ENCODE peak calls at places on chromosomes 5 and 9, in nine cellular contexts. One of them, this sample, is unnamed.

GRCh38 chr5:173733065-173733824 is 116.8 kb upstream of the BOD1 start:
- DNase-seq in ovary: no peak
- DNase-seq in lower leg skin: no peak
- DNase-seq in prostate gland: no peak
- DNase-seq in A549: no peak
- DNase-seq in NB4: no peak
- DNase-seq in heart left ventricle: no peak
- DNase-seq in HepG2: no peak
- DNase-seq in HCT116: no peak
- DNase-seq in this sample: no peak

GRCh38 chr5:113256671-113257452 is 177.9 kb downstream of the TSSK1B start:
- DNase-seq in ovary: no peak
- DNase-seq in lower leg skin: no peak
- DNase-seq in prostate gland: no peak
- DNase-seq in A549: no peak
- DNase-seq in NB4: no peak
- DNase-seq in heart left ventricle: no peak
- DNase-seq in HepG2: no peak
- DNase-seq in HCT116: no peak
- DNase-seq in this sample: no peak

GRCh38 chr5:31598640-31599611 is 40.0 kb upstream of the PDZD2 start:
- DNase-seq in ovary: no peak
- DNase-seq in lower leg skin: no peak
- DNase-seq in prostate gland: no peak
- DNase-seq in A549: no peak
- DNase-seq in NB4: peak
- DNase-seq in heart left ventricle: no peak
- DNase-seq in HepG2: no peak
- DNase-seq in HCT116: no peak
- DNase-seq in this sample: no peak

GRCh38 chr9:83155733-83156132 is 92.8 kb upstream of the RASEF start:
- DNase-seq in ovary: no peak
- DNase-seq in lower leg skin: no peak
- DNase-seq in prostate gland: no peak
- DNase-seq in A549: no peak
- DNase-seq in NB4: no peak
- DNase-seq in heart left ventricle: no peak
- DNase-seq in HepG2: no peak
- DNase-seq in HCT116: no peak
- DNase-seq in this sample: no peak

GRCh38 chr5:55540024-55540423 is 5.3 kb upstream of the PLPP1 start:
- DNase-seq in ovary: no peak
- DNase-seq in lower leg skin: no peak
- DNase-seq in prostate gland: no peak
- DNase-seq in A549: no peak
- DNase-seq in NB4: no peak
- DNase-seq in heart left ventricle: no peak
- DNase-seq in HepG2: no peak
- DNase-seq in HCT116: no peak
- DNase-seq in this sample: no peak

GRCh38 chr9:95508242-95508967 is 8.4 kb downstream of the PTCH1 start:
- DNase-seq in ovary: peak
- DNase-seq in lower leg skin: no peak
- DNase-seq in prostate gland: no peak
- DNase-seq in A549: peak
- DNase-seq in NB4: peak
- DNase-seq in heart left ventricle: no peak
- DNase-seq in HepG2: no peak
- DNase-seq in HCT116: no peak
- DNase-seq in this sample: no peak

GRCh38 chr9:130770679-130771442 is 64.2 kb upstream of the ABL1 start:
- DNase-seq in ovary: no peak
- DNase-seq in lower leg skin: no peak
- DNase-seq in prostate gland: no peak
- DNase-seq in A549: peak
- DNase-seq in NB4: peak
- DNase-seq in heart left ventricle: no peak
- DNase-seq in HepG2: peak
- DNase-seq in HCT116: peak
- DNase-seq in this sample: no peak

GRCh38 chr9:132879443-132880310 is 979 bp downstream of the SPACA9 start:
- DNase-seq in ovary: no peak
- DNase-seq in lower leg skin: no peak
- DNase-seq in prostate gland: no peak
- DNase-seq in A549: no peak
- DNase-seq in NB4: peak
- DNase-seq in heart left ventricle: no peak
- DNase-seq in HepG2: no peak
- DNase-seq in HCT116: no peak
- DNase-seq in this sample: peak

GRCh38 chr9:101429736-101430135 is 5.8 kb downstream of the ALDOB start:
- DNase-seq in ovary: no peak
- DNase-seq in lower leg skin: no peak
- DNase-seq in prostate gland: no peak
- DNase-seq in A549: no peak
- DNase-seq in NB4: no peak
- DNase-seq in heart left ventricle: no peak
- DNase-seq in HepG2: no peak
- DNase-seq in HCT116: no peak
- DNase-seq in this sample: no peak

GRCh38 chr9:101434990-101435389 is 584 bp downstream of the ALDOB start:
- DNase-seq in ovary: no peak
- DNase-seq in lower leg skin: no peak
- DNase-seq in prostate gland: no peak
- DNase-seq in A549: no peak
- DNase-seq in NB4: no peak
- DNase-seq in heart left ventricle: no peak
- DNase-seq in HepG2: no peak
- DNase-seq in HCT116: no peak
- DNase-seq in this sample: no peak

GRCh38 chr9:101435601-101436079 is at the start of gene ALDOB:
- DNase-seq in ovary: no peak
- DNase-seq in lower leg skin: no peak
- DNase-seq in prostate gland: no peak
- DNase-seq in A549: no peak
- DNase-seq in NB4: no peak
- DNase-seq in heart left ventricle: no peak
- DNase-seq in HepG2: no peak
- DNase-seq in HCT116: no peak
- DNase-seq in this sample: no peak

GRCh38 chr9:101432171-101432570 is 3.4 kb downstream of the ALDOB start:
- DNase-seq in ovary: no peak
- DNase-seq in lower leg skin: no peak
- DNase-seq in prostate gland: no peak
- DNase-seq in A549: no peak
- DNase-seq in NB4: no peak
- DNase-seq in heart left ventricle: no peak
- DNase-seq in HepG2: no peak
- DNase-seq in HCT116: no peak
- DNase-seq in this sample: no peak

GRCh38 chr9:101433229-101433628 is 2.3 kb downstream of the ALDOB start:
- DNase-seq in ovary: no peak
- DNase-seq in lower leg skin: no peak
- DNase-seq in prostate gland: no peak
- DNase-seq in A549: no peak
- DNase-seq in NB4: no peak
- DNase-seq in heart left ventricle: no peak
- DNase-seq in HepG2: peak
- DNase-seq in HCT116: no peak
- DNase-seq in this sample: no peak
- TF ChIP-seq POLR2A in ovary: no peak
- TF ChIP-seq POLR2A in lower leg skin: no peak
- TF ChIP-seq POLR2A in prostate gland: no peak
- TF ChIP-seq POLR2A in A549: no peak
- TF ChIP-seq POLR2A in NB4: no peak
- TF ChIP-seq POLR2A in heart left ventricle: no peak
- TF ChIP-seq POLR2A in HepG2: no peak
- TF ChIP-seq POLR2A in HCT116: no peak
- TF ChIP-seq POLR2A in this sample: no peak

GRCh38 chr5:67996596-67996995 is 219.0 kb upstream of the PIK3R1 start:
- DNase-seq in ovary: no peak
- DNase-seq in lower leg skin: no peak
- DNase-seq in prostate gland: no peak
- DNase-seq in A549: no peak
- DNase-seq in NB4: no peak
- DNase-seq in heart left ventricle: no peak
- DNase-seq in HepG2: no peak
- DNase-seq in HCT116: no peak
- DNase-seq in this sample: no peak

GRCh38 chr5:68000805-68001204 is 214.8 kb upstream of the PIK3R1 start:
- DNase-seq in ovary: no peak
- DNase-seq in lower leg skin: no peak
- DNase-seq in prostate gland: no peak
- DNase-seq in A549: no peak
- DNase-seq in NB4: no peak
- DNase-seq in heart left ventricle: no peak
- DNase-seq in HepG2: no peak
- DNase-seq in HCT116: no peak
- DNase-seq in this sample: no peak

GRCh38 chr5:67997148-67997547 is 218.4 kb upstream of the PIK3R1 start:
- DNase-seq in ovary: no peak
- DNase-seq in lower leg skin: no peak
- DNase-seq in prostate gland: no peak
- DNase-seq in A549: no peak
- DNase-seq in NB4: no peak
- DNase-seq in heart left ventricle: no peak
- DNase-seq in HepG2: no peak
- DNase-seq in HCT116: no peak
- DNase-seq in this sample: no peak

GRCh38 chr5:67997892-67998457 is 217.6 kb upstream of the PIK3R1 start:
- DNase-seq in ovary: no peak
- DNase-seq in lower leg skin: no peak
- DNase-seq in prostate gland: no peak
- DNase-seq in A549: no peak
- DNase-seq in NB4: no peak
- DNase-seq in heart left ventricle: no peak
- DNase-seq in HepG2: no peak
- DNase-seq in HCT116: no peak
- DNase-seq in this sample: no peak

DNA sequence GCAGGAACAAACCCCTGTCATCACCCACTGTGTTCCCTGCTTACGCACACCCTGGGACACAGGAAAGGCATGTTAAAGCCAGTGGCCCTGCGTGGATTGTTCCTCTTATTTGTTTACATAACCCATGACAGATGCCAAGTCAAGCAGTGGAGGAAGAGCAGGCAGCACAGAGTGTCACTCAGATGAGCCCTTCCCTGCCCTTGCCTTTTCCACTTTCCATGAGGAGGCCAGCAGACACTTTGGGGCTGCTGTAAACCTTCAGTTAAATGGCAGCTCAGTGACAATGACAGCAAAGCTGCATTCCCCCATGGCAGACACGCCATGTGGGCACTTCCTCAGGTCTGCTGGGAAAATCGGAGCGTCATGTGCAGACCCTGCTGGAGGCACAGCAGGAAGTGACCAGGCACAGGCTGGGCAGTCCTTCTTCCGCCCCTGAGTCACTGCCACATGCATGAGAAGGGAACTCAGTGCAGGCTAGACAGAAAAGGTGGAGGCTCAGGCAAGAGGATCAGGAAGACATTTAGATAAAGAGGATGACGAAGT is 216.8 kb upstream of the PIK3R1 start:
- DNase-seq in ovary: no peak
- DNase-seq in lower leg skin: peak
- DNase-seq in prostate gland: peak
- DNase-seq in A549: peak
- DNase-seq in NB4: no peak
- DNase-seq in heart left ventricle: peak
- DNase-seq in HepG2: no peak
- DNase-seq in HCT116: peak
- DNase-seq in this sample: peak
- TF ChIP-seq POLR2A in ovary: no peak
- TF ChIP-seq POLR2A in lower leg skin: no peak
- TF ChIP-seq POLR2A in prostate gland: no peak
- TF ChIP-seq POLR2A in A549: no peak
- TF ChIP-seq POLR2A in NB4: no peak
- TF ChIP-seq POLR2A in heart left ventricle: no peak
- TF ChIP-seq POLR2A in HepG2: no peak
- TF ChIP-seq POLR2A in HCT116: no peak
- TF ChIP-seq POLR2A in this sample: peak

GRCh38 chr5:175728316-175728715 is 70.4 kb downstream of the HRH2 start:
- DNase-seq in ovary: no peak
- DNase-seq in lower leg skin: peak
- DNase-seq in prostate gland: no peak
- DNase-seq in A549: no peak
- DNase-seq in NB4: no peak
- DNase-seq in heart left ventricle: no peak
- DNase-seq in HepG2: no peak
- DNase-seq in HCT116: no peak
- DNase-seq in this sample: no peak

GRCh38 chr5:175728885-175729828 is 71.3 kb downstream of the HRH2 start:
- DNase-seq in ovary: no peak
- DNase-seq in lower leg skin: no peak
- DNase-seq in prostate gland: no peak
- DNase-seq in A549: no peak
- DNase-seq in NB4: no peak
- DNase-seq in heart left ventricle: no peak
- DNase-seq in HepG2: no peak
- DNase-seq in HCT116: no peak
- DNase-seq in this sample: no peak

GRCh38 chr5:175731172-175731571 is 73.3 kb downstream of the HRH2 start:
- DNase-seq in ovary: no peak
- DNase-seq in lower leg skin: no peak
- DNase-seq in prostate gland: no peak
- DNase-seq in A549: no peak
- DNase-seq in NB4: no peak
- DNase-seq in heart left ventricle: no peak
- DNase-seq in HepG2: no peak
- DNase-seq in HCT116: no peak
- DNase-seq in this sample: no peak

GRCh38 chr5:175731756-175732465 is 74.0 kb downstream of the HRH2 start:
- DNase-seq in ovary: no peak
- DNase-seq in lower leg skin: no peak
- DNase-seq in prostate gland: no peak
- DNase-seq in A549: no peak
- DNase-seq in NB4: no peak
- DNase-seq in heart left ventricle: no peak
- DNase-seq in HepG2: no peak
- DNase-seq in HCT116: no peak
- DNase-seq in this sample: no peak

GRCh38 chr5:175729829-175730277 is 72.0 kb downstream of the HRH2 start:
- DNase-seq in ovary: peak
- DNase-seq in lower leg skin: peak
- DNase-seq in prostate gland: peak
- DNase-seq in A549: peak
- DNase-seq in NB4: peak
- DNase-seq in heart left ventricle: peak
- DNase-seq in HepG2: peak
- DNase-seq in HCT116: peak
- DNase-seq in this sample: peak
- TF ChIP-seq POLR2A in ovary: peak
- TF ChIP-seq POLR2A in lower leg skin: no peak
- TF ChIP-seq POLR2A in prostate gland: no peak
- TF ChIP-seq POLR2A in A549: no peak
- TF ChIP-seq POLR2A in NB4: no peak
- TF ChIP-seq POLR2A in heart left ventricle: no peak
- TF ChIP-seq POLR2A in HepG2: no peak
- TF ChIP-seq POLR2A in HCT116: no peak
- TF ChIP-seq POLR2A in this sample: no peak

DNA sequence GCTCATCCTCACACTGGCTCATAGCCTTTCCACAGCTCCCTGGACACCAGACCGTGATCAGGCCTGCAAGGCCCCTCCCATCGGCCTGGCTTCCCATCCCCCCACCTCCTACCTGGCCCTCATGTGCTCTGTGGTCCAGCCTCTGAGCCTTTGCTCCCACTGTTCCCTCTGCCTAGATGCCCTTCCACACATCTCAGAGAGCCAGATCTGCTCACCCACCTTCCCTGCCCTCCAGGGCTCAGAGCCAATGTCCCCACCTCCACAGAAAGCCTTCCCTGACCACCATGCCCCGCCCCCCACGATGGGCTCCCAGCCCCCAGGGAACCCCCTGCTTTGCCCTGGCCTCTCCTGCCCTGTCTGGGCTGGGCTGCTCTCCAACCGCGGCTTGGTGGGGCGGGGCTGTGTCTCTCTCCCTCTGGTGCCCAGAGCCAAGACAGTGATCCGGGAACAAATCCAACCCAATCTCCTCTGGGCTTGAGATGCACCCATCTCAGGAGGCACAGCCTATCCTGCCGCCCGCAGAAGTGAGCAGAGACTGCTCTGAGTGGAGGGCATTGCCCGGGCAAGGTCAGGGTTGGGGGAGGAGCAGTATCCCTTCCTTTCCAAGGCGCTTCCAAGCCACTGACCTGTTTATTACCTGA is 1.6 kb downstream of the NINJ1 start:
- DNase-seq in ovary: peak
- DNase-seq in lower leg skin: peak
- DNase-seq in prostate gland: peak
- DNase-seq in A549: peak
- DNase-seq in NB4: no peak
- DNase-seq in heart left ventricle: peak
- DNase-seq in HepG2: no peak
- DNase-seq in HCT116: no peak
- DNase-seq in this sample: no peak
- TF ChIP-seq POLR2A in ovary: no peak
- TF ChIP-seq POLR2A in lower leg skin: no peak
- TF ChIP-seq POLR2A in prostate gland: peak
- TF ChIP-seq POLR2A in A549: no peak
- TF ChIP-seq POLR2A in NB4: no peak
- TF ChIP-seq POLR2A in heart left ventricle: no peak
- TF ChIP-seq POLR2A in HepG2: no peak
- TF ChIP-seq POLR2A in HCT116: no peak
- TF ChIP-seq POLR2A in this sample: no peak